ENCODE peak calls at places on chromosomes 6 and 20, in nine cellular contexts. I, P, K, G, M, O, Q, T and B are unnamed samples.
A peak's percentile ranks its signal among the peaks of the same experiment; 100 is the strongest.

GRCh38 chr6:36592221-36592655 is 1.9 kb upstream of the SRSF3 start:
- DNase-seq in M (no peak), I (no peak), P (peak; percentile 50), Q (no peak), T (no peak), O (no peak), G (no peak), K (no peak), B (no peak)

GRCh38 chr6:34839696-34840352 is 47.9 kb downstream of the BLTP3A start:
- DNase-seq in Q (no peak), O (no peak), M (no peak), P (no peak), I (no peak), T (no peak), K (no peak), G (no peak), B (no peak)

GRCh38 chr20:63509088-63509564 is 10.2 kb upstream of the EEF1A2 start:
- DNase-seq in I (no peak), O (no peak), M (no peak), G (no peak), K (no peak), Q (no peak), P (no peak), T (no peak), B (no peak)

GRCh38 chr6:16739329-16739801 is 21.9 kb downstream of the ATXN1 start:
- DNase-seq in T (no peak), M (no peak), Q (no peak), O (no peak), P (no peak), K (no peak), I (peak; percentile 55), G (no peak), B (no peak)

GRCh38 chr20:36082516-36082915 is 72.0 kb upstream of the EPB41L1 start:
- DNase-seq in T (no peak), K (no peak), I (no peak), Q (no peak), P (no peak), O (no peak), M (no peak), G (no peak), B (no peak)

GRCh38 chr20:62304331-62305148 is 1.7 kb downstream of the ADRM1 start:
- DNase-seq in G (no peak), Q (no peak), K (no peak), P (no peak), O (no peak), M (no peak), I (no peak), T (no peak), B (no peak)

GRCh38 chr6:10838794-10839333 is 525 bp upstream of the MAK start:
- DNase-seq in G (no peak), Q (no peak), T (peak; percentile 31), M (no peak), P (peak; percentile 52), K (no peak), I (no peak), O (no peak), B (no peak)

GRCh38 chr20:62900692-62901584 is 25.4 kb downstream of the DIDO1 start:
- DNase-seq in I (peak; percentile 71), Q (no peak), K (no peak), T (no peak), M (no peak), G (no peak), P (no peak), O (peak; percentile 49), B (no peak)

GRCh38 chr6:139708342-139709199 is 334.1 kb upstream of the CITED2 start:
- DNase-seq in P (no peak), O (peak; percentile 52), G (no peak), M (no peak), T (no peak), Q (peak; percentile 75), I (no peak), K (no peak), B (no peak)

GRCh38 chr6:786946-787763 is 94.2 kb upstream of the EXOC2 start:
- DNase-seq in K (no peak), T (peak; percentile 29), Q (no peak), O (peak; percentile 59), P (peak; percentile 22), M (no peak), I (no peak), G (no peak), B (no peak)

GRCh38 chr6:16154904-16155303 is 26.0 kb downstream of the MYLIP start:
- DNase-seq in Q (peak; percentile 58), T (no peak), O (no peak), M (no peak), G (no peak), P (no peak), I (no peak), K (no peak), B (no peak)

GRCh38 chr6:43977404-43978111 is 149.7 kb downstream of the MRPL14 start:
- DNase-seq in P (no peak), K (no peak), T (peak; percentile 13), I (no peak), Q (no peak), O (no peak), M (no peak), G (no peak), B (no peak)

GRCh38 chr6:6193221-6193745 is 127.2 kb downstream of the F13A1 start:
- DNase-seq in I (no peak), O (no peak), T (no peak), K (no peak), M (no peak), G (no peak), Q (no peak), P (no peak), B (no peak)

GRCh38 chr6:108260126-108260808 is 573 bp downstream of the SNX3 start:
- DNase-seq in K (peak; percentile 7), P (peak; percentile 35), I (peak; percentile 36), O (peak; percentile 27), G (no peak), T (peak; percentile 42), M (peak; percentile 11), Q (no peak), B (peak; percentile 35)

GRCh38 chr20:22686097-22686496 is 101.7 kb upstream of the FOXA2 start:
- DNase-seq in O (peak; percentile 55), P (no peak), I (no peak), T (peak; percentile 13), K (no peak), G (no peak), Q (peak; percentile 11), M (peak; percentile 64), B (no peak)

GRCh38 chr6:53492860-53493634 is 51.9 kb downstream of the GCLC start:
- DNase-seq in Q (no peak), G (peak; percentile 28), O (peak; percentile 32), M (peak; percentile 46), T (peak; percentile 58), K (no peak), P (no peak), I (peak; percentile 29), B (no peak)